ENCODE peak calls at places on chromosomes 5 and 9, in eight cellular contexts. One of them, this sample, is unnamed.

GRCh38 chr9:72232778-72233177 is 83.5 kb downstream of the GDA start:
- DNase-seq in anterior cingulate cortex: no peak
- DNase-seq in right atrium auricular region: no peak
- DNase-seq in HFF-Myc: no peak
- DNase-seq in CD8-positive, alpha-beta memory T cell: no peak
- DNase-seq in effector memory CD8-positive, alpha-beta T cell: no peak
- DNase-seq in astrocyte of the cerebellum: no peak
- DNase-seq in NCI-H1092: no peak
- DNase-seq in this sample: no peak

GRCh38 chr9:98870782-98871455 is 63.4 kb downstream of the GALNT12 start:
- DNase-seq in anterior cingulate cortex: no peak
- DNase-seq in right atrium auricular region: no peak
- DNase-seq in HFF-Myc: no peak
- DNase-seq in CD8-positive, alpha-beta memory T cell: no peak
- DNase-seq in effector memory CD8-positive, alpha-beta T cell: no peak
- DNase-seq in astrocyte of the cerebellum: no peak
- DNase-seq in NCI-H1092: no peak
- DNase-seq in this sample: no peak

GRCh38 chr9:74496819-74497749 is at the start of gene RORB:
- DNase-seq in anterior cingulate cortex: peak
- DNase-seq in right atrium auricular region: no peak
- DNase-seq in HFF-Myc: no peak
- DNase-seq in CD8-positive, alpha-beta memory T cell: peak
- DNase-seq in effector memory CD8-positive, alpha-beta T cell: peak
- DNase-seq in astrocyte of the cerebellum: peak
- DNase-seq in NCI-H1092: peak
- DNase-seq in this sample: no peak

GRCh38 chr5:176737746-176738699 is 72.3 kb upstream of the UNC5A start:
- DNase-seq in anterior cingulate cortex: no peak
- DNase-seq in right atrium auricular region: no peak
- DNase-seq in HFF-Myc: no peak
- DNase-seq in CD8-positive, alpha-beta memory T cell: peak
- DNase-seq in effector memory CD8-positive, alpha-beta T cell: no peak
- DNase-seq in astrocyte of the cerebellum: no peak
- DNase-seq in NCI-H1092: no peak
- DNase-seq in this sample: no peak

GRCh38 chr5:116557669-116558271 is 16.9 kb downstream of the SEMA6A start:
- DNase-seq in anterior cingulate cortex: no peak
- DNase-seq in right atrium auricular region: no peak
- DNase-seq in HFF-Myc: no peak
- DNase-seq in CD8-positive, alpha-beta memory T cell: no peak
- DNase-seq in effector memory CD8-positive, alpha-beta T cell: no peak
- DNase-seq in astrocyte of the cerebellum: no peak
- DNase-seq in NCI-H1092: no peak
- DNase-seq in this sample: no peak

GRCh38 chr5:19978466-19978865 is 9.5 kb downstream of the CDH18 start:
- DNase-seq in anterior cingulate cortex: no peak
- DNase-seq in right atrium auricular region: no peak
- DNase-seq in HFF-Myc: no peak
- DNase-seq in CD8-positive, alpha-beta memory T cell: no peak
- DNase-seq in effector memory CD8-positive, alpha-beta T cell: no peak
- DNase-seq in astrocyte of the cerebellum: no peak
- DNase-seq in NCI-H1092: no peak
- DNase-seq in this sample: no peak

GRCh38 chr5:96633820-96634219 is 28.4 kb upstream of the CAST start:
- DNase-seq in anterior cingulate cortex: no peak
- DNase-seq in right atrium auricular region: no peak
- DNase-seq in HFF-Myc: no peak
- DNase-seq in CD8-positive, alpha-beta memory T cell: no peak
- DNase-seq in effector memory CD8-positive, alpha-beta T cell: no peak
- DNase-seq in astrocyte of the cerebellum: no peak
- DNase-seq in NCI-H1092: no peak
- DNase-seq in this sample: no peak

GRCh38 chr5:155150012-155150411 is 136.5 kb downstream of the KIF4B start:
- DNase-seq in anterior cingulate cortex: no peak
- DNase-seq in right atrium auricular region: no peak
- DNase-seq in HFF-Myc: no peak
- DNase-seq in CD8-positive, alpha-beta memory T cell: no peak
- DNase-seq in effector memory CD8-positive, alpha-beta T cell: no peak
- DNase-seq in astrocyte of the cerebellum: no peak
- DNase-seq in NCI-H1092: no peak
- DNase-seq in this sample: no peak

GRCh38 chr5:151900876-151901275 is 23.8 kb downstream of the GLRA1 start:
- DNase-seq in anterior cingulate cortex: no peak
- DNase-seq in right atrium auricular region: no peak
- DNase-seq in HFF-Myc: no peak
- DNase-seq in CD8-positive, alpha-beta memory T cell: no peak
- DNase-seq in effector memory CD8-positive, alpha-beta T cell: no peak
- DNase-seq in astrocyte of the cerebellum: no peak
- DNase-seq in NCI-H1092: no peak
- DNase-seq in this sample: no peak

GRCh38 chr5:59893436-59894227 is at the start of gene PDE4D:
- DNase-seq in anterior cingulate cortex: peak
- DNase-seq in right atrium auricular region: no peak
- DNase-seq in HFF-Myc: peak
- DNase-seq in CD8-positive, alpha-beta memory T cell: no peak
- DNase-seq in effector memory CD8-positive, alpha-beta T cell: no peak
- DNase-seq in astrocyte of the cerebellum: peak
- DNase-seq in NCI-H1092: peak
- DNase-seq in this sample: no peak

GRCh38 chr5:122775713-122776084 is 819 bp downstream of the SNX2 start:
- DNase-seq in anterior cingulate cortex: no peak
- DNase-seq in right atrium auricular region: no peak
- DNase-seq in HFF-Myc: no peak
- DNase-seq in CD8-positive, alpha-beta memory T cell: no peak
- DNase-seq in effector memory CD8-positive, alpha-beta T cell: no peak
- DNase-seq in astrocyte of the cerebellum: no peak
- DNase-seq in NCI-H1092: no peak
- DNase-seq in this sample: no peak

GRCh38 chr5:172502410-172502809 is 48.1 kb upstream of the SH3PXD2B start:
- DNase-seq in anterior cingulate cortex: no peak
- DNase-seq in right atrium auricular region: peak
- DNase-seq in HFF-Myc: no peak
- DNase-seq in CD8-positive, alpha-beta memory T cell: no peak
- DNase-seq in effector memory CD8-positive, alpha-beta T cell: no peak
- DNase-seq in astrocyte of the cerebellum: no peak
- DNase-seq in NCI-H1092: no peak
- DNase-seq in this sample: no peak

GRCh38 chr5:67437905-67438845 is 241.6 kb upstream of the CD180 start:
- DNase-seq in anterior cingulate cortex: no peak
- DNase-seq in right atrium auricular region: no peak
- DNase-seq in HFF-Myc: no peak
- DNase-seq in CD8-positive, alpha-beta memory T cell: no peak
- DNase-seq in effector memory CD8-positive, alpha-beta T cell: no peak
- DNase-seq in astrocyte of the cerebellum: no peak
- DNase-seq in NCI-H1092: no peak
- DNase-seq in this sample: no peak

GRCh38 chr5:8686707-8687106 is 817.8 kb downstream of the MTRR start:
- DNase-seq in anterior cingulate cortex: no peak
- DNase-seq in right atrium auricular region: no peak
- DNase-seq in HFF-Myc: no peak
- DNase-seq in CD8-positive, alpha-beta memory T cell: no peak
- DNase-seq in effector memory CD8-positive, alpha-beta T cell: no peak
- DNase-seq in astrocyte of the cerebellum: no peak
- DNase-seq in NCI-H1092: no peak
- DNase-seq in this sample: no peak

GRCh38 chr9:95879591-95879990 is 4.1 kb downstream of the ERCC6L2 start:
- DNase-seq in anterior cingulate cortex: no peak
- DNase-seq in right atrium auricular region: no peak
- DNase-seq in HFF-Myc: no peak
- DNase-seq in CD8-positive, alpha-beta memory T cell: no peak
- DNase-seq in effector memory CD8-positive, alpha-beta T cell: no peak
- DNase-seq in astrocyte of the cerebellum: no peak
- DNase-seq in NCI-H1092: no peak
- DNase-seq in this sample: no peak

GRCh38 chr5:143594913-143595818 is 191.7 kb upstream of the NR3C1 start:
- DNase-seq in anterior cingulate cortex: no peak
- DNase-seq in right atrium auricular region: no peak
- DNase-seq in HFF-Myc: no peak
- DNase-seq in CD8-positive, alpha-beta memory T cell: no peak
- DNase-seq in effector memory CD8-positive, alpha-beta T cell: no peak
- DNase-seq in astrocyte of the cerebellum: no peak
- DNase-seq in NCI-H1092: no peak
- DNase-seq in this sample: no peak

GRCh38 chr5:79982136-79982535 is 8.9 kb downstream of the MTX3 start:
- DNase-seq in anterior cingulate cortex: no peak
- DNase-seq in right atrium auricular region: no peak
- DNase-seq in HFF-Myc: no peak
- DNase-seq in CD8-positive, alpha-beta memory T cell: no peak
- DNase-seq in effector memory CD8-positive, alpha-beta T cell: no peak
- DNase-seq in astrocyte of the cerebellum: no peak
- DNase-seq in NCI-H1092: no peak
- DNase-seq in this sample: no peak

GRCh38 chr9:94785211-94786169 is 59.0 kb downstream of the AOPEP start:
- DNase-seq in anterior cingulate cortex: no peak
- DNase-seq in right atrium auricular region: no peak
- DNase-seq in HFF-Myc: peak
- DNase-seq in CD8-positive, alpha-beta memory T cell: no peak
- DNase-seq in effector memory CD8-positive, alpha-beta T cell: no peak
- DNase-seq in astrocyte of the cerebellum: no peak
- DNase-seq in NCI-H1092: no peak
- DNase-seq in this sample: no peak

GRCh38 chr9:123469231-123469630 is 113.2 kb downstream of the CRB2 start:
- DNase-seq in anterior cingulate cortex: peak
- DNase-seq in right atrium auricular region: no peak
- DNase-seq in HFF-Myc: no peak
- DNase-seq in CD8-positive, alpha-beta memory T cell: no peak
- DNase-seq in effector memory CD8-positive, alpha-beta T cell: no peak
- DNase-seq in astrocyte of the cerebellum: no peak
- DNase-seq in NCI-H1092: no peak
- DNase-seq in this sample: no peak

GRCh38 chr9:98995059-98995665 is 51.5 kb downstream of the COL15A1 start:
- DNase-seq in anterior cingulate cortex: no peak
- DNase-seq in right atrium auricular region: no peak
- DNase-seq in HFF-Myc: no peak
- DNase-seq in CD8-positive, alpha-beta memory T cell: no peak
- DNase-seq in effector memory CD8-positive, alpha-beta T cell: no peak
- DNase-seq in astrocyte of the cerebellum: no peak
- DNase-seq in NCI-H1092: no peak
- DNase-seq in this sample: no peak

GRCh38 chr9:104810421-104811339 is 46.8 kb downstream of the NIPSNAP3B start:
- DNase-seq in anterior cingulate cortex: no peak
- DNase-seq in right atrium auricular region: no peak
- DNase-seq in HFF-Myc: no peak
- DNase-seq in CD8-positive, alpha-beta memory T cell: no peak
- DNase-seq in effector memory CD8-positive, alpha-beta T cell: no peak
- DNase-seq in astrocyte of the cerebellum: no peak
- DNase-seq in NCI-H1092: peak
- DNase-seq in this sample: no peak

GRCh38 chr9:111108946-111109345 is 70.7 kb upstream of the LPAR1 start:
- DNase-seq in anterior cingulate cortex: no peak
- DNase-seq in right atrium auricular region: no peak
- DNase-seq in HFF-Myc: peak
- DNase-seq in CD8-positive, alpha-beta memory T cell: no peak
- DNase-seq in effector memory CD8-positive, alpha-beta T cell: no peak
- DNase-seq in astrocyte of the cerebellum: no peak
- DNase-seq in NCI-H1092: no peak
- DNase-seq in this sample: peak

GRCh38 chr5:150376799-150377771 is 19.6 kb downstream of the TCOF1 start:
- DNase-seq in anterior cingulate cortex: no peak
- DNase-seq in right atrium auricular region: no peak
- DNase-seq in HFF-Myc: no peak
- DNase-seq in CD8-positive, alpha-beta memory T cell: no peak
- DNase-seq in effector memory CD8-positive, alpha-beta T cell: no peak
- DNase-seq in astrocyte of the cerebellum: peak
- DNase-seq in NCI-H1092: no peak
- DNase-seq in this sample: peak

GRCh38 chr9:116951588-116952433 is 264.7 kb downstream of the TRIM32 start:
- DNase-seq in anterior cingulate cortex: no peak
- DNase-seq in right atrium auricular region: no peak
- DNase-seq in HFF-Myc: peak
- DNase-seq in CD8-positive, alpha-beta memory T cell: no peak
- DNase-seq in effector memory CD8-positive, alpha-beta T cell: no peak
- DNase-seq in astrocyte of the cerebellum: peak
- DNase-seq in NCI-H1092: no peak
- DNase-seq in this sample: peak

GRCh38 chr5:78899922-78900362 is 85.2 kb downstream of the ARSB start:
- DNase-seq in anterior cingulate cortex: no peak
- DNase-seq in right atrium auricular region: no peak
- DNase-seq in HFF-Myc: no peak
- DNase-seq in CD8-positive, alpha-beta memory T cell: no peak
- DNase-seq in effector memory CD8-positive, alpha-beta T cell: no peak
- DNase-seq in astrocyte of the cerebellum: peak
- DNase-seq in NCI-H1092: no peak
- DNase-seq in this sample: no peak

GRCh38 chr5:139667001-139667729 is 19.0 kb downstream of the CXXC5 start:
- DNase-seq in anterior cingulate cortex: no peak
- DNase-seq in right atrium auricular region: no peak
- DNase-seq in HFF-Myc: no peak
- DNase-seq in CD8-positive, alpha-beta memory T cell: no peak
- DNase-seq in effector memory CD8-positive, alpha-beta T cell: peak
- DNase-seq in astrocyte of the cerebellum: no peak
- DNase-seq in NCI-H1092: no peak
- DNase-seq in this sample: no peak

GRCh38 chr5:119168401-119168800 is 97.5 kb downstream of the DMXL1 start:
- DNase-seq in anterior cingulate cortex: no peak
- DNase-seq in right atrium auricular region: no peak
- DNase-seq in HFF-Myc: no peak
- DNase-seq in CD8-positive, alpha-beta memory T cell: no peak
- DNase-seq in effector memory CD8-positive, alpha-beta T cell: no peak
- DNase-seq in astrocyte of the cerebellum: no peak
- DNase-seq in NCI-H1092: no peak
- DNase-seq in this sample: no peak

This sample was measured in BJ.